ENCODE peak calls at places on chromosomes 4 and X, in four cellular contexts. One of them, this sample, is unnamed.

GRCh38 chr4:83821493-83821892 is 285.6 kb downstream of the GPAT3 start:
- DNase-seq in transverse colon: no peak
- DNase-seq in A549: no peak
- DNase-seq in endothelial cell of umbilical vein: no peak
- DNase-seq in this sample: no peak

GRCh38 chr4:76623217-76624060 is 188.4 kb downstream of the SHROOM3 start:
- DNase-seq in transverse colon: no peak
- DNase-seq in endothelial cell of umbilical vein: no peak
- DNase-seq in A549: no peak
- DNase-seq in this sample: no peak

GRCh38 chr4:47786958-47787370 is 50.9 kb downstream of the CORIN start:
- DNase-seq in endothelial cell of umbilical vein: no peak
- DNase-seq in A549: no peak
- DNase-seq in transverse colon: no peak
- DNase-seq in this sample: no peak

GRCh38 chrX:136251042-136251991 is at the start of gene MAP7D3:
- DNase-seq in transverse colon: peak; percentile 64
- DNase-seq in A549: peak; percentile 54
- DNase-seq in endothelial cell of umbilical vein: peak; percentile 29
- DNase-seq in this sample: peak; percentile 16

GRCh38 chr4:98290511-98290910 is 29.3 kb downstream of the RAP1GDS1 start:
- DNase-seq in A549: no peak
- DNase-seq in transverse colon: no peak
- DNase-seq in endothelial cell of umbilical vein: no peak
- DNase-seq in this sample: no peak

GRCh38 chr4:61572160-61572559 is 372.0 kb downstream of the ADGRL3 start:
- DNase-seq in endothelial cell of umbilical vein: no peak
- DNase-seq in transverse colon: no peak
- DNase-seq in A549: no peak
- DNase-seq in this sample: no peak

GRCh38 chr4:137420901-137421384 is 111.4 kb downstream of the PCDH18 start:
- DNase-seq in A549: no peak
- DNase-seq in transverse colon: no peak
- DNase-seq in endothelial cell of umbilical vein: no peak
- DNase-seq in this sample: no peak

GRCh38 chr4:127364397-127364796 is 268.4 kb upstream of the INTU start:
- DNase-seq in A549: no peak
- DNase-seq in endothelial cell of umbilical vein: no peak
- DNase-seq in transverse colon: no peak
- DNase-seq in this sample: no peak

GRCh38 chrX:154457491-154458115 is 478 bp upstream of the PLXNA3 start:
- DNase-seq in endothelial cell of umbilical vein: no peak
- DNase-seq in transverse colon: peak; percentile 72
- DNase-seq in A549: no peak
- DNase-seq in this sample: no peak

GRCh38 chr4:101252721-101253120 is 94.6 kb downstream of the PPP3CA start:
- DNase-seq in A549: no peak
- DNase-seq in endothelial cell of umbilical vein: no peak
- DNase-seq in transverse colon: no peak
- DNase-seq in this sample: no peak

GRCh38 chr4:168553714-168554370 is 57.0 kb downstream of the PALLD start:
- DNase-seq in A549: no peak
- DNase-seq in endothelial cell of umbilical vein: peak; percentile 85
- DNase-seq in transverse colon: no peak
- DNase-seq in this sample: no peak

GRCh38 chrX:97021680-97022079 is 138.0 kb downstream of the RPA4 start:
- DNase-seq in endothelial cell of umbilical vein: peak; percentile 68
- DNase-seq in transverse colon: no peak
- DNase-seq in A549: no peak
- DNase-seq in this sample: no peak

GRCh38 chr4:113435893-113436292 is 325.6 kb downstream of the CAMK2D start:
- DNase-seq in endothelial cell of umbilical vein: peak; percentile 94
- DNase-seq in transverse colon: no peak
- DNase-seq in A549: no peak
- DNase-seq in this sample: peak; percentile 84

GRCh38 chrX:12610079-12610478 is 181.1 kb upstream of the PRPS2 start:
- DNase-seq in endothelial cell of umbilical vein: no peak
- DNase-seq in A549: no peak
- DNase-seq in transverse colon: no peak
- DNase-seq in this sample: no peak

GRCh38 chr4:40367451-40367850 is 32.3 kb downstream of the CHRNA9 start:
- DNase-seq in endothelial cell of umbilical vein: no peak
- DNase-seq in transverse colon: no peak
- DNase-seq in A549: no peak
- DNase-seq in this sample: no peak

GRCh38 chr4:13535118-13535517 is 9.2 kb downstream of the NKX3-2 start:
- DNase-seq in transverse colon: no peak
- DNase-seq in A549: no peak
- DNase-seq in endothelial cell of umbilical vein: no peak
- DNase-seq in this sample: no peak

GRCh38 chrX:12439396-12439795 is 301.1 kb downstream of the FRMPD4 start:
- DNase-seq in endothelial cell of umbilical vein: peak; percentile 31
- DNase-seq in A549: no peak
- DNase-seq in transverse colon: no peak
- DNase-seq in this sample: no peak

GRCh38 chrX:41734530-41734929 is 10.5 kb downstream of the GPR82 start:
- DNase-seq in A549: peak; percentile 15
- DNase-seq in transverse colon: no peak
- DNase-seq in endothelial cell of umbilical vein: peak; percentile 3
- DNase-seq in this sample: peak; percentile 2

GRCh38 chrX:23656684-23657083 is 10.6 kb upstream of the PRDX4 start:
- DNase-seq in endothelial cell of umbilical vein: no peak
- DNase-seq in transverse colon: no peak
- DNase-seq in A549: no peak
- DNase-seq in this sample: no peak

GRCh38 chrX:2572740-2573139 is 72.0 kb upstream of the DHRSX start:
- DNase-seq in endothelial cell of umbilical vein: no peak
- DNase-seq in transverse colon: no peak
- DNase-seq in A549: peak; percentile 59
- DNase-seq in this sample: peak; percentile 52

GRCh38 chr4:112604590-112604989 is 32.1 kb downstream of the ZGRF1 start:
- DNase-seq in endothelial cell of umbilical vein: peak; percentile 69
- DNase-seq in transverse colon: peak; percentile 22
- DNase-seq in A549: peak; percentile 48
- DNase-seq in this sample: peak; percentile 18

GRCh38 chrX:32673193-32673592 is 538.2 kb downstream of the DMD start:
- DNase-seq in A549: no peak
- DNase-seq in transverse colon: no peak
- DNase-seq in endothelial cell of umbilical vein: peak; percentile 0
- DNase-seq in this sample: no peak

GRCh38 chrX:70429759-70430158 is 6.6 kb downstream of the GDPD2 start:
- DNase-seq in A549: no peak
- DNase-seq in endothelial cell of umbilical vein: no peak
- DNase-seq in transverse colon: no peak
- DNase-seq in this sample: no peak

GRCh38 chr4:78543424-78544238 is 7.9 kb upstream of the ANXA3 start:
- DNase-seq in A549: no peak
- DNase-seq in transverse colon: no peak
- DNase-seq in endothelial cell of umbilical vein: peak; percentile 24
- DNase-seq in this sample: no peak

GRCh38 chr4:67713531-67714247 is 12.7 kb upstream of the UBA6 start:
- DNase-seq in transverse colon: no peak
- DNase-seq in endothelial cell of umbilical vein: peak; percentile 59
- DNase-seq in A549: peak; percentile 16
- DNase-seq in this sample: no peak

DNA sequence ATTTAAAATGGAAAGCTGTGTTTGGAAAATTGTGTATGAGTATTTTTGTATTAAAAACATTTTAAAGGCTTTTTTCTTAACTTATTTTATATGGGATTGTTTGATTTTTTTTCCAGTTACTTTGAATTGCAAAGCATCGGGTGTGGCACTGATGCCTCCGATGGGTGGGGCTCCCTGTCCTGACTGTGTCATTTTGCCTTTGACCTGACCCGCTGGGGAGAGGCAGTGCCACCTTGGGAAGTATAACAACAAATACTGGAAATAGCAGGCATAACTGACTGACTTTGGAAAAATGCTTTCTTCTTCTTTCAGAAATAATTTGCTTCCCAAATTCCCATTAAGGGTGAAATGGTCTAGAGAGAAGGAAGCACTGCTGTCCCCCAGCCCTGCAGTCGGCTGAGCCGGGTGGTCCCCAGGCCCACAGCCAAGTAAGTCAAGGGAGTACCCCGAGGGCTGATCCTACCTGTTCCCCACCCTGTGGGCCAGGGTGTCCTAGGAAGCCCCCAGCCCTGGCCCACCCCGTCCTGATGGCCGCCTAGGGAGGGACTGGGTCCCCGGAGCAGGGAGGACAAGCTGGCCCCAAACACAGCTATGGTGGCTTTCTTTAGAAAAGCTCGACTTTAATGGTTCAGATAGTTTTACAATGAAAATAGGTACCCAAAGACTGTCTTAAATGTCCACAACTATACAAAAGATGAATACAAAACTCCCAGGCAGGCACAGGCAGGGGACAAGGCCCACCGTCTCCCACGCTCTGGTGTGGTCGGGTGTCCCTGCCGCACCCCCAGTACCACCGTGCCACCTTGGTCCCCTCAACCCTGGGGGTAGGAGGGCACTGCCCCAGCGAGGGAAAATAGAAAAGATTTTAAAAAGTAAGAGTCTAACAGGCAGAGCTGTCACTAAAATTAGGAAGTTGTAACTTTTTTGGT is 26.4 kb downstream of the NELFA start:
- DNase-seq in endothelial cell of umbilical vein: no peak
- DNase-seq in transverse colon: peak; percentile 54
- DNase-seq in A549: no peak
- DNase-seq in this sample: no peak
- TF ChIP-seq POLR2A in endothelial cell of umbilical vein: no peak
- TF ChIP-seq POLR2A in transverse colon: no peak
- TF ChIP-seq POLR2A in A549: no peak
- TF ChIP-seq POLR2A in this sample: no peak

DNA sequence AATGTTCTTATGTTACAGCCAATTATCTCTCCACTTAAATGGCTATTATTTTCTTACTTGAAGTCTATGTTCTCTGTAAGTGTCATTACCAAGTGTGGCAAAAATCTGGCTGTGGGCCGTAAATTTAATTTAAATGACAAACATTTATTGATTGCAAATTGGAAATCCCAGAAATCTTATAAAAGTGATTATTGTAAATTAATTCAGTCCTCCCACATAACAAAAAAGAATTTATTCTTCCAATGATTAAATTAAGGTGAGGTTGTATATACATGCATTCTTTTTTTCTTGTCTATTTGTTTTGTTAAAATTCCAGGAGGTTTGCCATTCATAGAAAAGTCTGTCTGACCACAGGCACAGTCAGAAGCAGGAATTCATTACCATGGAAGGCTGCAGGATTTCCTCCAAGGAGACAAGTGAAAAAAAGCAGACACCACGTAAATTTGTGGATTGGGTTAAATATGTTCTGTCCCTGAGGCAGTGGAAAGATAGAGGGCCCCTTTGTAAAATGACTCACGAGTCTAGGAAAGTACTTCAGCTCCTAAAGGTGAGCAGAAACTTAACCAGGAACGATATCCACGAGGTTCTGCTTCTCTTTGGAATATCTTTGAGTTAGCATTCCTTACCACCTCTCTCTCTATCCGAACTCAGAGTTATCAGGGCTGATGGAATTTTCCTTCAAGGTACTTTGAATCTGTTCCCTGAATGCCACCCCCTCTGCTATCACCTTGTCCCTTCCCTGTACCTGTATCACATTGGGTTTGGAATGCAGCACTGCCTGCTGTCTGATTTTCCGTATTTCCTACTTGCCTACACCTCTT is 10.7 kb downstream of the PPARGC1A start:
- DNase-seq in endothelial cell of umbilical vein: no peak
- DNase-seq in transverse colon: no peak
- DNase-seq in A549: no peak
- DNase-seq in this sample: no peak
- TF ChIP-seq POLR2A in endothelial cell of umbilical vein: no peak
- TF ChIP-seq POLR2A in transverse colon: no peak
- TF ChIP-seq POLR2A in A549: no peak
- TF ChIP-seq POLR2A in this sample: no peak

DNA sequence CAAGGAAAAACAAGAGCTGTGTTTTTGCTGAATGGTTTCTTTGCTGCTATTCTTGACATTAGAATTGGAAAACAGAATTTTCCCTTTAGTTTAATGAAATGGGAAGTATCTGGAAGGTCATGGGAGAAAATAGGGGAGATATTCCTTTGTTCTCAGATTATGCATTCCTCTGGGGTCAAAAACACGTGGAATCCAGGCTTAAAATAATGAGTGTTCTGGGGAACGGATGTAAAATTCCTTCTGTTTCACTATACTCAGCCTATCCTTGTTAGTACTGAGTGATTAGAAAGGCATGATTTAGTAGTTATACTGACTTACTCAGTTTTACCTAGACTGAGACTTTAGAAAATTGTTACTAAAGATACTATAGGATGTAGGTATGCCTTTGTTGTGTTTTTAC is 107.3 kb downstream of the ARHGAP10 start:
- DNase-seq in transverse colon: no peak
- DNase-seq in A549: no peak
- DNase-seq in endothelial cell of umbilical vein: no peak
- DNase-seq in this sample: no peak
- TF ChIP-seq POLR2A in transverse colon: no peak
- TF ChIP-seq POLR2A in A549: no peak
- TF ChIP-seq POLR2A in endothelial cell of umbilical vein: no peak
- TF ChIP-seq POLR2A in this sample: no peak

GRCh38 chr4:38663021-38663800 is 788 bp upstream of the KLF3 start:
- DNase-seq in transverse colon: no peak
- DNase-seq in A549: peak; percentile 25
- DNase-seq in endothelial cell of umbilical vein: peak; percentile 75
- DNase-seq in this sample: no peak

GRCh38 chr4:38665846-38666490 is 2.0 kb downstream of the KLF3 start:
- DNase-seq in endothelial cell of umbilical vein: peak; percentile 54
- DNase-seq in transverse colon: no peak
- DNase-seq in A549: no peak
- DNase-seq in this sample: no peak

GRCh38 chr4:38664704-38665401 is 854 bp downstream of the KLF3 start:
- DNase-seq in A549: no peak
- DNase-seq in transverse colon: peak; percentile 72
- DNase-seq in endothelial cell of umbilical vein: peak; percentile 67
- DNase-seq in this sample: no peak

GRCh38 chr4:38661371-38661770 is 2.6 kb upstream of the KLF3 start:
- DNase-seq in endothelial cell of umbilical vein: no peak
- DNase-seq in transverse colon: no peak
- DNase-seq in A549: no peak
- DNase-seq in this sample: no peak

GRCh38 chr4:38663801-38664703 is at the start of gene KLF3:
- DNase-seq in A549: peak; percentile 63
- DNase-seq in transverse colon: peak; percentile 96
- DNase-seq in endothelial cell of umbilical vein: peak; percentile 86
- DNase-seq in this sample: peak; percentile 52
- TF ChIP-seq POLR2A in A549: peak; percentile 26
- TF ChIP-seq POLR2A in transverse colon: peak; percentile 85
- TF ChIP-seq POLR2A in endothelial cell of umbilical vein: peak; percentile 56
- TF ChIP-seq POLR2A in this sample: no peak